ENCODE peak calls at places on chromosomes 4 and X, in eight cellular contexts. D, O, Z, U, Q, E, X and J are unnamed samples.

GRCh38 chr4:180084561-180084960 is 2158.6 kb upstream of the TENM3 start:
- DNase-seq in D (no peak), O (no peak), Z (no peak), U (no peak), Q (no peak), E (no peak), X (no peak), J (no peak)

GRCh38 chr4:94486372-94486801 is 34.6 kb downstream of the PDLIM5 start:
- DNase-seq in D (no peak), O (no peak), Z (no peak), U (no peak), Q (peak; percentile 55), E (no peak), X (no peak), J (no peak)

GRCh38 chrX:154541896-154542722 is 4.5 kb downstream of the G6PD start:
- DNase-seq in D (peak; percentile 65), O (peak; percentile 67), Z (peak; percentile 76), U (peak; percentile 73), Q (peak; percentile 95), E (peak; percentile 95), X (no peak), J (no peak)

GRCh38 chr4:25939330-25939729 is 25.3 kb downstream of the SMIM20 start:
- DNase-seq in D (no peak), O (no peak), Z (no peak), U (no peak), Q (no peak), E (no peak), X (peak; percentile 21), J (no peak)

GRCh38 chr4:141395246-141395830 is 174.6 kb downstream of the ZNF330 start:
- DNase-seq in D (no peak), O (no peak), Z (no peak), U (no peak), Q (no peak), E (no peak), X (no peak), J (no peak)

GRCh38 chrX:29560065-29560464 is 655.3 kb upstream of the MAGEB2 start:
- DNase-seq in D (no peak), O (no peak), Z (no peak), U (no peak), Q (no peak), E (no peak), X (no peak), J (no peak)

GRCh38 chr4:68732653-68733466 is 62.4 kb upstream of the UGT2B15 start:
- DNase-seq in D (no peak), O (no peak), Z (no peak), U (no peak), Q (no peak), E (no peak), X (no peak), J (no peak)

GRCh38 chr4:6723851-6724250 is 7.9 kb downstream of the BLOC1S4 start:
- DNase-seq in D (no peak), O (no peak), Z (no peak), U (no peak), Q (no peak), E (no peak), X (no peak), J (no peak)

GRCh38 chr4:186666252-186666651 is 57.4 kb downstream of the FAT1 start:
- DNase-seq in D (no peak), O (no peak), Z (no peak), U (no peak), Q (no peak), E (no peak), X (no peak), J (no peak)

GRCh38 chrX:48520976-48521352 is 644 bp upstream of the EBP start:
- DNase-seq in D (no peak), O (no peak), Z (no peak), U (no peak), Q (no peak), E (no peak), X (peak; percentile 56), J (no peak)

GRCh38 chrX:92247076-92247475 is 467.9 kb downstream of the PCDH11X start:
- DNase-seq in D (no peak), O (no peak), Z (no peak), U (no peak), Q (peak; percentile 2), E (no peak), X (no peak), J (no peak)

GRCh38 chrX:53223068-53223693 is 1.8 kb downstream of the KDM5C start:
- DNase-seq in D (no peak), O (no peak), Z (no peak), U (no peak), Q (peak; percentile 5), E (no peak), X (no peak), J (no peak)

GRCh38 chr4:140935259-140935658 is 179.1 kb upstream of the TBC1D9 start:
- DNase-seq in D (no peak), O (no peak), Z (no peak), U (no peak), Q (no peak), E (peak; percentile 30), X (no peak), J (no peak)

GRCh38 chrX:70030242-70030823 is 19.4 kb downstream of the AWAT2 start:
- DNase-seq in D (no peak), O (no peak), Z (no peak), U (no peak), Q (peak; percentile 78), E (no peak), X (peak; percentile 70), J (no peak)

GRCh38 chrX:37509349-37509748 is 62.1 kb upstream of the LANCL3 start:
- DNase-seq in D (no peak), O (no peak), Z (no peak), U (no peak), Q (peak; percentile 7), E (no peak), X (peak; percentile 5), J (no peak)

GRCh38 chr4:154560824-154561231 is 2.0 kb upstream of the FGB start:
- DNase-seq in D (no peak), O (no peak), Z (peak; percentile 17), U (no peak), Q (peak; percentile 34), E (no peak), X (no peak), J (no peak)

GRCh38 chr4:19214591-19214990 is 1037.1 kb upstream of the SLIT2 start:
- DNase-seq in D (no peak), O (no peak), Z (no peak), U (no peak), Q (peak; percentile 45), E (no peak), X (no peak), J (no peak)

GRCh38 chr4:175905939-175906338 is 93.9 kb upstream of the GPM6A start:
- DNase-seq in D (no peak), O (no peak), Z (no peak), U (no peak), Q (no peak), E (no peak), X (peak; percentile 9), J (no peak)
- TF ChIP-seq CTCF in D (no peak), O (no peak), Z (no peak), U (no peak), Q (no peak), E (no peak), X (no peak), J (no peak)

GRCh38 chrX:12972867-12973560 is 1.9 kb upstream of the TMSB4X start:
- DNase-seq in D (no peak), O (no peak), Z (no peak), U (no peak), Q (no peak), E (no peak), X (no peak), J (no peak)
- H3K4me3 ChIP-seq in D (no peak overlapping the region), O (no peak overlapping the region), Z (no peak overlapping the region), U (peak overlapping the region; percentile 80), Q (no peak overlapping the region), E (no peak overlapping the region), X (no peak overlapping the region), J (peak overlapping the region; percentile 65)

DNA sequence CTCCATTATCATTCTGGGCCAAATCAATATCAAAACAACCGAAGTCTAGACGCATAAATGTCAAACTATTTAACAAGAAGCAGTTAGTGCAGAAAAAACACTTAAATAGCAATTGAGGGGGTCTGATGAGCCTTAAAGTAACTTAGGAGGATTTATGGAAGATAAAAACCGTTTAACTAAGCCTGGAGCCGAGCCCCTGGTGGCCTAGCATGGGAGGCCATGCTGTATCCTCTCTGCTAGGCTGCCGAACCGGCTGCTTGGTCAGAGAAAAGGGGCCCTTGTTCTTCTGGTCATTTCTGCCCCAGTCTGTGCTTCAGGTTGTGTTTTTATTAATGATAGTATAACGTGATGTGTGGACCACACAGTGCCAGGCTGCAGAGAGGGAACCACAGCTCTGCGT is 72.4 kb downstream of the CPZ start:
- DNase-seq in D (no peak), O (no peak), Z (no peak), U (no peak), Q (no peak), E (no peak), X (no peak), J (no peak)
- TF ChIP-seq CTCF in D (no peak), O (no peak), Z (no peak), U (no peak), Q (no peak), E (no peak), X (no peak), J (no peak)

GRCh38 chr4:1983053-1983845 is 25.5 kb downstream of the NELFA start:
- DNase-seq in D (no peak), O (no peak), Z (no peak), U (no peak), Q (no peak), E (no peak), X (no peak), J (peak; percentile 58)

GRCh38 chr4:1982124-1983052 is 26.4 kb downstream of the NELFA start:
- DNase-seq in D (no peak), O (no peak), Z (no peak), U (no peak), Q (no peak), E (no peak), X (no peak), J (no peak)

GRCh38 chr4:1979477-1980196 is 29.1 kb downstream of the NELFA start:
- DNase-seq in D (no peak), O (no peak), Z (no peak), U (no peak), Q (no peak), E (no peak), X (no peak), J (no peak)

GRCh38 chr4:1980561-1981041 is 28.2 kb downstream of the NELFA start:
- DNase-seq in D (no peak), O (no peak), Z (no peak), U (no peak), Q (no peak), E (no peak), X (no peak), J (no peak)

DNA sequence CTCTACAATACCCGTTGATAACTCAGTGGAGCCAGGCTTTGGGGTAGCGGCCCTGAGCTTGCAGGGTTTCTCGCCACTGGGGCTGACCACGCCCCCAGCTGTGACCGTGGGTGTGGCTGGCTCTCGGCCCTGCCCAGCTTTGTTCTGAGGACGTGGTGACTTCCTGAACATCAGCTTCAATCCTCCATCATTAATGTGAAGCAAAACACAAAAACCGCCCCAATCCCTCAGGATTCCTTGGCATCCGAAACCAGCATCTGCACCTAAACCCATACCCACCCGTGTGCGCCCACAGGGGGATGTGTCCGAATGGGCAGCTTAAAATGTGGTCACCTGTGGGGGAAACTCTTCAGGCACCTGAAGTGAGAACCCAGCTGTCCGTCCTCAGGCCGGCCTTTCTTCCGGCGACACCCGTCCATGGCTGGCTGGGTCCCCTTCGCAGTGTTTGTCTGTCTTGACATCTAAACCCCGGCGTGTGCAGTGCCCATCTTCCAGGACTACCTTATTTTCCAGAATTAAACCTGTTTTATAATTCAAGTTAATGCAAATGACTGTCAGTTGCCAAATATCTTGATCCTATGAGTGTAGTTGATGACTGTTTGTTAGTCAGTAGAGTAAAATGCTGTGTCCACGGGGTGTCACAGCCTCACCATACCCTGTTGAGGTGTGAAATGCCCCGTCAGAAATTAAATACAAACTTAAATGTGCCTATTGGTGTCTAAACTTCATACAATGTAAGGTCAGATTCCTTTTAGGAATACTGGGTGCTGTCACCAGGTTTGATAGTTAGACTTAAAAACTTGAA is 27.3 kb downstream of the NELFA start:
- DNase-seq in D (no peak), O (no peak), Z (no peak), U (no peak), Q (no peak), E (no peak), X (peak; percentile 64), J (no peak)
- H3K4me3 ChIP-seq in D (no peak overlapping the region), O (no peak overlapping the region), Z (no peak overlapping the region), U (no peak overlapping the region), Q (no peak overlapping the region), E (no peak overlapping the region), X (no peak overlapping the region), J (no peak overlapping the region)